ENCODE peak calls at places on chromosomes 6 and 20, in seven cellular contexts. J, E, T, O, P, Y and V are unnamed samples.

GRCh38 chr6:31794294-31794865 is 1.2 kb downstream of the VARS1 start:
- DNase-seq in T (no peak), J (peak; percentile 61), O (peak; percentile 52), Y (no peak), E (no peak), P (no peak), V (peak; percentile 50)

GRCh38 chr6:81792826-81793225 is 40.3 kb upstream of the TENT5A start:
- DNase-seq in T (no peak), E (no peak), P (no peak), J (peak; percentile 61), O (no peak), Y (no peak), V (no peak)

GRCh38 chr6:48027704-48028435 is 83.1 kb downstream of the PTCHD4 start:
- DNase-seq in E (no peak), T (no peak), Y (no peak), J (no peak), O (no peak), P (no peak), V (peak; percentile 53)

GRCh38 chr6:142693446-142693845 is 251.5 kb downstream of the HIVEP2 start:
- DNase-seq in E (no peak), T (no peak), P (no peak), O (peak; percentile 53), Y (no peak), J (peak; percentile 63), V (no peak)

GRCh38 chr6:4958624-4959023 is 45.2 kb downstream of the RPP40 start:
- DNase-seq in J (no peak), E (no peak), Y (no peak), T (no peak), P (no peak), O (no peak), V (no peak)

GRCh38 chr6:28531479-28532128 is 5.9 kb downstream of the GPX5 start:
- DNase-seq in E (no peak), J (peak; percentile 3), T (no peak), Y (no peak), O (no peak), P (no peak), V (no peak)

GRCh38 chr6:159267165-159267564 is 98.0 kb downstream of the FNDC1 start:
- DNase-seq in O (peak; percentile 35), J (peak; percentile 2), E (no peak), P (no peak), T (no peak), Y (no peak), V (peak; percentile 32)

GRCh38 chr20:1684872-1685271 is 27.3 kb upstream of the SIRPG start:
- DNase-seq in J (no peak), P (no peak), O (no peak), E (no peak), T (no peak), Y (no peak), V (no peak)

GRCh38 chr6:34810936-34811632 is 19.2 kb downstream of the BLTP3A start:
- DNase-seq in J (peak; percentile 15), O (no peak), P (no peak), E (peak; percentile 44), T (no peak), Y (no peak), V (peak; percentile 85)

GRCh38 chr6:129235167-129236072 is 352.5 kb downstream of the LAMA2 start:
- DNase-seq in O (peak; percentile 75), J (peak; percentile 60), E (no peak), T (no peak), Y (no peak), P (no peak), V (no peak)

GRCh38 chr6:166850677-166851076 is 105.7 kb downstream of the RNASET2 start:
- DNase-seq in O (no peak), J (no peak), Y (no peak), P (no peak), E (no peak), T (no peak), V (no peak)

GRCh38 chr6:35675871-35676459 is 12.8 kb downstream of the FKBP5 start:
- DNase-seq in O (no peak), Y (no peak), J (no peak), T (no peak), P (no peak), E (no peak), V (no peak)

GRCh38 chr6:5260111-5260620 is 584 bp downstream of the LYRM4 start:
- DNase-seq in J (peak; percentile 61), O (peak; percentile 69), T (peak; percentile 50), E (peak; percentile 72), Y (no peak), P (no peak), V (peak; percentile 86)

GRCh38 chr20:37525810-37526209 is 1.9 kb downstream of the BLCAP start:
- DNase-seq in T (no peak), O (no peak), Y (no peak), E (peak; percentile 4), J (no peak), P (no peak), V (no peak)

GRCh38 chr20:37524859-37525708 is 2.6 kb downstream of the BLCAP start:
- DNase-seq in J (no peak), O (peak; percentile 39), E (peak; percentile 18), P (no peak), T (no peak), Y (no peak), V (peak; percentile 97)

GRCh38 chr20:37522258-37523011 is 1.4 kb downstream of the NNAT start:
- DNase-seq in T (no peak), Y (no peak), E (peak; percentile 68), O (peak; percentile 50), P (no peak), J (peak; percentile 67), V (peak; percentile 85)

GRCh38 chr20:37523012-37523391 is 2.0 kb downstream of the NNAT start:
- DNase-seq in T (no peak), O (no peak), P (no peak), E (no peak), J (no peak), Y (no peak), V (no peak)

GRCh38 chr20:37524221-37524700 is 3.2 kb downstream of the NNAT start:
- DNase-seq in Y (no peak), T (no peak), O (no peak), E (peak; percentile 64), J (no peak), P (peak; percentile 32), V (no peak)
- H3K4me3 ChIP-seq in Y (no peak overlapping the region), T (no peak overlapping the region), O (no peak overlapping the region), E (no peak overlapping the region), J (no peak overlapping the region), P (no peak overlapping the region), V (peak overlapping the region; percentile 20)

GRCh38 chr20:25308671-25309394 is 60.9 kb downstream of the PYGB start:
- DNase-seq in J (peak; percentile 93), P (peak; percentile 63), E (no peak), Y (no peak), O (peak; percentile 45), T (peak; percentile 41), V (no peak)
- H3K4me3 ChIP-seq in J (no peak overlapping the region), P (no peak overlapping the region), E (no peak overlapping the region), Y (no peak overlapping the region), O (no peak overlapping the region), T (no peak overlapping the region), V (no peak overlapping the region)

DNA sequence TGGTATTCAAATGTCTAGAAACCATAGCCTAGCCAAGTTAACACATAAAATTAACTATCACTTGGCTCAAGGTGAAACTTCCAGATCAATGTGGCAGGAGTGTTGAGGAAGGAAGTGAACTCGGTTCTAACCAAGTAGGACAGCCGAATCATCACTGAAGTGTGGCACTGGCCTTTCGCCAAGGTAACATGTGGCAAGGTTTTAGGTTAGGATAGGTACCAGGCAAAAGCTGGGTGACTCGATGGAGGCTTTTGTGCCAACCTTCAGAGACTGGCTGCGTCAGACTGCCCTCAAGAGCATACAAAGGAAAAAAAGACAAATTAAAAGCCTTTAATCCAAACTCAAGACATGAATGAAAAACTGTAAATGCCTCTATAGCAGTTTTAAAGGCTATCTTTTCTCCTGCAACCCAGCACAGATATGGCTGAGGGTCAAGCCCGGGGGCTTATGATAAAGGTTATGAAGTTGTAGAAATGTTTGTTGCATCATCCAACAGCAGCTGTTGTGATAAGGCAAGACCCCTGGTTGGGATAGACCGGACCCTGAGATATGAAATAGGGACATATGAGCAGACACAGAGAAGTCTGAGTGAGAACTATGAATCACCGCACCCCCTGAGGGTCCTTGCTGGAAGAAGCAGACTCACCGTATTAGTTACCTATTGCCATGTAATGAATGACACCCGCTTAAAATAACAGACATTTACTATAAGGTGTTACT is 11.9 kb downstream of the PSMB9 start:
- DNase-seq in T (no peak), E (no peak), P (no peak), J (no peak), O (no peak), Y (no peak), V (no peak)
- H3K4me3 ChIP-seq in T (no peak overlapping the region), E (no peak overlapping the region), P (no peak overlapping the region), J (no peak overlapping the region), O (no peak overlapping the region), Y (no peak overlapping the region), V (no peak overlapping the region)

DNA sequence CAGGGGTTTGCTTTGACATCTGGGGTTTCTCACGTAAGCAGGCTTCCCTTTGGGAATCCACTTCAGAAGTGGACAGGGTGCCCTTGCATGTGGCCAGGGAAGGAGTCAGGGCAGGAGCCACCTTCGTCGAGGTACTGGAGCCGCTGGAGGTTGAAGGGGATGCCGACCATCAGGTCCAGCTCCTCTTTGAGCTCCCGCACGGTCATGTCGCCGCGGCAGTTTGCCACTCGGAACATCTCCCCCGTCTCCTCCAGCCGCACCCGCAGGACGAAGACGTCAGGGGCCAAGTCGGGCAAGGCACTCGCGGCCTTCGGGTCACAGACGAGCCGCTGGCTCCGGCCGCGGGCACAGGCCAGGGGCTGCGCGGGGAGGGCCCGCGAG is 360 bp downstream of the ANKRD60 start:
- DNase-seq in O (peak; percentile 30), T (peak; percentile 40), P (no peak), J (peak; percentile 25), E (no peak), Y (no peak), V (no peak)
- H3K4me3 ChIP-seq in O (no peak overlapping the region), T (peak overlapping the region; percentile 33), P (no peak overlapping the region), J (peak overlapping the region; percentile 53), E (peak overlapping the region; percentile 13), Y (no peak overlapping the region), V (no peak overlapping the region)